ENCODE peak calls at places on chromosome 1, in nine cellular contexts. T is bronchial epithelial cell; L is CD4-positive, alpha-beta T cell; M is colonic mucosa; N is endothelial cell; J is fibroblast of villous mesenchyme; A is astrocyte of the spinal cord; Y is heart left ventricle; S is mucosa of descending colon. Q is an unnamed sample.

GRCh38 chr1:65605621-65606020 is 185.2 kb downstream of the LEPR start:
- DNase-seq in T (peak), L (no peak), M (no peak), N (no peak), J (peak), A (no peak), Y (no peak), S (no peak), Q (no peak)

GRCh38 chr1:151047591-151047924 is at the start of gene C1orf56:
- DNase-seq in T (peak), L (peak), M (peak), N (peak), J (peak), A (peak), Y (peak), S (peak), Q (peak)

GRCh38 chr1:182249201-182249676 is 142.4 kb downstream of the GLUL start:
- DNase-seq in T (peak), L (no peak), M (peak), N (no peak), J (no peak), A (no peak), Y (no peak), S (peak), Q (no peak)

GRCh38 chr1:244100691-244101453 is 49.8 kb downstream of the ZBTB18 start:
- DNase-seq in T (no peak), L (no peak), M (no peak), N (no peak), J (peak), A (peak), Y (no peak), S (no peak), Q (no peak)

GRCh38 chr1:98088361-98088760 is 167.5 kb upstream of the DPYD start:
- DNase-seq in T (no peak), L (no peak), M (no peak), N (no peak), J (no peak), A (no peak), Y (no peak), S (no peak), Q (no peak)

GRCh38 chr1:1622578-1623094 is 7.3 kb downstream of the MIB2 start:
- DNase-seq in T (no peak), L (no peak), M (no peak), N (no peak), J (no peak), A (no peak), Y (peak), S (no peak), Q (no peak)

GRCh38 chr1:167671727-167672511 is 41.9 kb downstream of the RCSD1 start:
- DNase-seq in T (peak), L (no peak), M (no peak), N (no peak), J (no peak), A (no peak), Y (no peak), S (no peak), Q (no peak)

GRCh38 chr1:176058686-176059085 is 148.4 kb downstream of the COP1 start:
- DNase-seq in T (peak), L (no peak), M (no peak), N (no peak), J (no peak), A (no peak), Y (no peak), S (no peak), Q (no peak)

GRCh38 chr1:70434253-70434859 is 23.3 kb downstream of the CTH start:
- DNase-seq in T (no peak), L (no peak), M (no peak), N (no peak), J (no peak), A (no peak), Y (no peak), S (no peak), Q (no peak)

GRCh38 chr1:115456441-115456961 is 118.5 kb upstream of the NGF start:
- DNase-seq in T (peak), L (no peak), M (no peak), N (no peak), J (no peak), A (peak), Y (no peak), S (no peak), Q (no peak)

GRCh38 chr1:177228721-177229088 is 57.9 kb downstream of the BRINP2 start:
- DNase-seq in T (peak), L (no peak), M (no peak), N (no peak), J (no peak), A (peak), Y (no peak), S (no peak), Q (no peak)

GRCh38 chr1:55035904-55036303 is 3.4 kb upstream of the PCSK9 start:
- DNase-seq in T (peak), L (no peak), M (no peak), N (no peak), J (no peak), A (no peak), Y (no peak), S (no peak), Q (no peak)

GRCh38 chr1:84620720-84621313 is 46.6 kb upstream of the CTBS start:
- DNase-seq in T (peak), L (peak), M (peak), N (peak), J (peak), A (peak), Y (peak), S (peak), Q (peak)
- TF ChIP-seq CTCF in T (peak), L (peak), M (peak), N (peak), J (peak), A (peak), Y (peak), S (peak), Q (peak)

DNA sequence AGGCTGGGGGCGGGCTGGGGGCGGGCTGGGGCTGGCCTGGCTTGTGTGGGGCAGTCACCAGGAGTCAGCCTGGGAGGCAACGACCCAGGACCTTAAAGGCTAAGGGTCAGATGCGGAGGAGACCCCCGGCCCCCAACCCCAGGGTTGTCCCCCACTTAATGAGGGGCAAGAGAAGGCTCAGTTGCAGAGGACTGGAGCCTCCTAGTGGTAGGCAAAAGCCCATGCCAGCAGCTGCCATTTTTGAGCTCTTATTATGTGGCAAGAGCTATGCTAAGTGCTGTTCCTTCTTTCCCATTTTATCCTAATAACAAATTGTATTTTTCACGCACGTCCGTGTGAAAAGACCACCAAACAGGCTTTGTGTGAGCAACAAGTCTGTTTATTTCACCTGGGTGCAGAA is 8.0 kb downstream of the KIAA1614 start:
- DNase-seq in T (no peak), L (no peak), M (no peak), N (no peak), J (no peak), A (no peak), Y (peak), S (no peak), Q (no peak)
- TF ChIP-seq CTCF in T (peak), L (no peak), M (no peak), N (peak), J (peak), A (peak), Y (peak), S (no peak), Q (peak)

GRCh38 chr1:24157921-24158481 is 15.1 kb upstream of the IL22RA1 start:
- DNase-seq in T (no peak), L (no peak), M (no peak), N (no peak), J (no peak), A (no peak), Y (no peak), S (no peak), Q (no peak)
- TF ChIP-seq CTCF in T (peak), L (no peak), M (no peak), N (peak), J (peak), A (peak), Y (no peak), S (no peak), Q (no peak)

GRCh38 chr1:5311147-5311546 is 656.7 kb downstream of the AJAP1 start:
- DNase-seq in T (no peak), L (no peak), M (no peak), N (no peak), J (no peak), A (no peak), Y (no peak), S (no peak), Q (no peak)

GRCh38 chr1:5312870-5313269 is 658.5 kb downstream of the AJAP1 start:
- DNase-seq in T (no peak), L (no peak), M (no peak), N (no peak), J (no peak), A (no peak), Y (no peak), S (no peak), Q (no peak)

GRCh38 chr1:5311634-5312298 is 657.4 kb downstream of the AJAP1 start:
- DNase-seq in T (no peak), L (no peak), M (no peak), N (no peak), J (no peak), A (no peak), Y (no peak), S (no peak), Q (no peak)

GRCh38 chr1:5318143-5318816 is 663.9 kb downstream of the AJAP1 start:
- DNase-seq in T (no peak), L (no peak), M (no peak), N (no peak), J (no peak), A (no peak), Y (no peak), S (no peak), Q (no peak)

GRCh38 chr1:5312299-5312686 is 657.9 kb downstream of the AJAP1 start:
- DNase-seq in T (no peak), L (no peak), M (no peak), N (no peak), J (no peak), A (no peak), Y (no peak), S (no peak), Q (no peak)
- TF ChIP-seq CTCF in T (no peak), L (no peak), M (no peak), N (no peak), J (no peak), A (no peak), Y (no peak), S (no peak), Q (no peak)

DNA sequence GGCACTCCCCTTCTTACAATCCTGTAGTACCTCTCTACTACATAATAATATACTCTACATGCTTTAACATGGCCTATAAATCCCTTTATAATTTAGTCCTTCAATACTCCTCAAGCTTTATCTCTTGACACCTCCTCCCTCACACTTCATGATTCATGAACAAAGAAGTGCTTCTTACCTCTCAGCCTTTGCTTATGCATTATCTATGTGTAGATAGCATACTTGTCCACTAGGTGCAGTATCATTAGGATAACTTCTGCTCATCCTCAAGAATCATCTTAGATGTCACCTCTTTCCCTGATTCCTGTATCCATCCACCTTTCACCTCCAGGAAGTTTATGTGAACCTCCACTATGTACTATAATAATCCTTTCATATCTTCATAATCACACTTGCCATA is 74.4 kb downstream of the COL24A1 start:
- DNase-seq in T (peak), L (no peak), M (no peak), N (no peak), J (no peak), A (no peak), Y (no peak), S (no peak), Q (no peak)
- TF ChIP-seq CTCF in T (no peak), L (no peak), M (no peak), N (peak), J (peak), A (peak), Y (no peak), S (no peak), Q (peak)

Q was measured in progenitor cell of endocrine pancreas.